ENCODE peak calls at places on chromosome 22, in eight cellular contexts. T, L, F, R, D, O, C and U are unnamed samples.
A peak's percentile ranks its signal among the peaks of the same experiment; 100 is the strongest.

GRCh38 chr22:43511276-43511910 is 99.6 kb downstream of the MPPED1 start:
- DNase-seq in T (no peak), L (no peak), F (no peak), R (no peak), D (no peak), O (no peak), C (no peak), U (no peak)

GRCh38 chr22:30453731-30454510 is 17.9 kb downstream of the SEC14L3 start:
- DNase-seq in T (no peak), L (no peak), F (no peak), R (no peak), D (no peak), O (no peak), C (no peak), U (peak; percentile 50)

GRCh38 chr22:19629720-19630419 is 84.4 kb upstream of the SEPTIN5 start:
- DNase-seq in T (peak; percentile 13), L (peak; percentile 85), F (peak; percentile 86), R (peak; percentile 88), D (peak; percentile 83), O (peak; percentile 69), C (peak; percentile 80), U (peak; percentile 90)

GRCh38 chr22:43263645-43264514 is 76.9 kb upstream of the TTLL12 start:
- DNase-seq in T (no peak), L (peak; percentile 65), F (no peak), R (peak; percentile 79), D (no peak), O (peak; percentile 51), C (peak; percentile 73), U (no peak)

GRCh38 chr22:45023431-45023830 is 13.6 kb upstream of the PHF21B start:
- DNase-seq in T (no peak), L (no peak), F (no peak), R (no peak), D (no peak), O (no peak), C (no peak), U (no peak)

GRCh38 chr22:29343313-29343805 is 27.9 kb upstream of the RASL10A start:
- DNase-seq in T (no peak), L (peak; percentile 73), F (no peak), R (no peak), D (no peak), O (no peak), C (peak; percentile 34), U (peak; percentile 18)

GRCh38 chr22:21984793-21985192 is 2.2 kb upstream of the TOP3B start:
- DNase-seq in T (no peak), L (no peak), F (no peak), R (no peak), D (peak; percentile 83), O (no peak), C (peak; percentile 43), U (peak; percentile 79)

GRCh38 chr22:35363571-35364086 is 17.3 kb upstream of the HMOX1 start:
- DNase-seq in T (no peak), L (no peak), F (no peak), R (no peak), D (no peak), O (no peak), C (no peak), U (no peak)

GRCh38 chr22:24231706-24232105 is 13.2 kb downstream of the GGT5 start:
- DNase-seq in T (no peak), L (no peak), F (no peak), R (no peak), D (no peak), O (no peak), C (no peak), U (no peak)